ENCODE peak calls at places on chromosome 1, in ten cellular contexts. One of them, this sample, is unnamed.

GRCh38 chr1:183783342-183783741 is 21.6 kb upstream of the RGL1 start:
- DNase-seq in tibial artery: no peak
- DNase-seq in DMS79: no peak
- DNase-seq in esophagus squamous epithelium: no peak
- DNase-seq in stimulated activated CD4-positive, alpha-beta T cell treated with anti-CD3 and anti-CD28 coated beads, Interleukin-1b, Interleukin-23, amount 100 ng/mL, for 4 hours: no peak
- DNase-seq in stimulated activated CD8-positive, alpha-beta memory T cell treated with anti-CD3 and anti-CD28 coated beads, Interleukin-4, amount 100 ng/mL, for 24 hours: no peak
- DNase-seq in NCI-H1436: no peak
- DNase-seq in NCI-H774: no peak
- DNase-seq in Calu3: no peak
- DNase-seq in small intestine: peak
- DNase-seq in this sample: no peak

GRCh38 chr1:186958520-186958919 is 129.8 kb downstream of the PLA2G4A start:
- DNase-seq in tibial artery: no peak
- DNase-seq in DMS79: no peak
- DNase-seq in esophagus squamous epithelium: no peak
- DNase-seq in stimulated activated CD4-positive, alpha-beta T cell treated with anti-CD3 and anti-CD28 coated beads, Interleukin-1b, Interleukin-23, amount 100 ng/mL, for 4 hours: no peak
- DNase-seq in stimulated activated CD8-positive, alpha-beta memory T cell treated with anti-CD3 and anti-CD28 coated beads, Interleukin-4, amount 100 ng/mL, for 24 hours: no peak
- DNase-seq in NCI-H1436: no peak
- DNase-seq in NCI-H774: no peak
- DNase-seq in Calu3: no peak
- DNase-seq in small intestine: no peak
- DNase-seq in this sample: no peak

GRCh38 chr1:161985301-161985825 is 38.3 kb downstream of the OLFML2B start:
- DNase-seq in tibial artery: no peak
- DNase-seq in DMS79: no peak
- DNase-seq in esophagus squamous epithelium: no peak
- DNase-seq in stimulated activated CD4-positive, alpha-beta T cell treated with anti-CD3 and anti-CD28 coated beads, Interleukin-1b, Interleukin-23, amount 100 ng/mL, for 4 hours: no peak
- DNase-seq in stimulated activated CD8-positive, alpha-beta memory T cell treated with anti-CD3 and anti-CD28 coated beads, Interleukin-4, amount 100 ng/mL, for 24 hours: no peak
- DNase-seq in NCI-H1436: no peak
- DNase-seq in NCI-H774: no peak
- DNase-seq in Calu3: no peak
- DNase-seq in small intestine: no peak
- DNase-seq in this sample: no peak

GRCh38 chr1:34460193-34460592 is 283.5 kb downstream of the C1orf94 start:
- DNase-seq in tibial artery: no peak
- DNase-seq in DMS79: no peak
- DNase-seq in esophagus squamous epithelium: no peak
- DNase-seq in stimulated activated CD4-positive, alpha-beta T cell treated with anti-CD3 and anti-CD28 coated beads, Interleukin-1b, Interleukin-23, amount 100 ng/mL, for 4 hours: peak
- DNase-seq in stimulated activated CD8-positive, alpha-beta memory T cell treated with anti-CD3 and anti-CD28 coated beads, Interleukin-4, amount 100 ng/mL, for 24 hours: peak
- DNase-seq in NCI-H1436: peak
- DNase-seq in NCI-H774: peak
- DNase-seq in Calu3: peak
- DNase-seq in small intestine: peak
- DNase-seq in this sample: no peak

GRCh38 chr1:61111084-61112050 is 29.0 kb downstream of the NFIA start:
- DNase-seq in tibial artery: no peak
- DNase-seq in DMS79: no peak
- DNase-seq in esophagus squamous epithelium: no peak
- DNase-seq in stimulated activated CD4-positive, alpha-beta T cell treated with anti-CD3 and anti-CD28 coated beads, Interleukin-1b, Interleukin-23, amount 100 ng/mL, for 4 hours: no peak
- DNase-seq in stimulated activated CD8-positive, alpha-beta memory T cell treated with anti-CD3 and anti-CD28 coated beads, Interleukin-4, amount 100 ng/mL, for 24 hours: no peak
- DNase-seq in NCI-H1436: no peak
- DNase-seq in NCI-H774: no peak
- DNase-seq in Calu3: no peak
- DNase-seq in small intestine: no peak
- DNase-seq in this sample: no peak

GRCh38 chr1:30146448-30146847 is 576.9 kb downstream of the MATN1 start:
- DNase-seq in tibial artery: no peak
- DNase-seq in DMS79: no peak
- DNase-seq in esophagus squamous epithelium: no peak
- DNase-seq in stimulated activated CD4-positive, alpha-beta T cell treated with anti-CD3 and anti-CD28 coated beads, Interleukin-1b, Interleukin-23, amount 100 ng/mL, for 4 hours: no peak
- DNase-seq in stimulated activated CD8-positive, alpha-beta memory T cell treated with anti-CD3 and anti-CD28 coated beads, Interleukin-4, amount 100 ng/mL, for 24 hours: no peak
- DNase-seq in NCI-H1436: no peak
- DNase-seq in NCI-H774: no peak
- DNase-seq in Calu3: no peak
- DNase-seq in small intestine: no peak
- DNase-seq in this sample: no peak

GRCh38 chr1:23100074-23100748 is 68.4 kb downstream of the LUZP1 start:
- DNase-seq in tibial artery: peak
- DNase-seq in DMS79: no peak
- DNase-seq in esophagus squamous epithelium: no peak
- DNase-seq in stimulated activated CD4-positive, alpha-beta T cell treated with anti-CD3 and anti-CD28 coated beads, Interleukin-1b, Interleukin-23, amount 100 ng/mL, for 4 hours: no peak
- DNase-seq in stimulated activated CD8-positive, alpha-beta memory T cell treated with anti-CD3 and anti-CD28 coated beads, Interleukin-4, amount 100 ng/mL, for 24 hours: no peak
- DNase-seq in NCI-H1436: no peak
- DNase-seq in NCI-H774: no peak
- DNase-seq in Calu3: no peak
- DNase-seq in small intestine: peak
- DNase-seq in this sample: no peak

GRCh38 chr1:215958836-215959235 is 391.7 kb downstream of the KCTD3 start:
- DNase-seq in tibial artery: no peak
- DNase-seq in DMS79: no peak
- DNase-seq in esophagus squamous epithelium: no peak
- DNase-seq in stimulated activated CD4-positive, alpha-beta T cell treated with anti-CD3 and anti-CD28 coated beads, Interleukin-1b, Interleukin-23, amount 100 ng/mL, for 4 hours: no peak
- DNase-seq in stimulated activated CD8-positive, alpha-beta memory T cell treated with anti-CD3 and anti-CD28 coated beads, Interleukin-4, amount 100 ng/mL, for 24 hours: no peak
- DNase-seq in NCI-H1436: no peak
- DNase-seq in NCI-H774: no peak
- DNase-seq in Calu3: no peak
- DNase-seq in small intestine: no peak
- DNase-seq in this sample: no peak

GRCh38 chr1:113917400-113918082 is 11.6 kb upstream of the HIPK1 start:
- DNase-seq in tibial artery: no peak
- DNase-seq in DMS79: no peak
- DNase-seq in esophagus squamous epithelium: no peak
- DNase-seq in stimulated activated CD4-positive, alpha-beta T cell treated with anti-CD3 and anti-CD28 coated beads, Interleukin-1b, Interleukin-23, amount 100 ng/mL, for 4 hours: no peak
- DNase-seq in stimulated activated CD8-positive, alpha-beta memory T cell treated with anti-CD3 and anti-CD28 coated beads, Interleukin-4, amount 100 ng/mL, for 24 hours: no peak
- DNase-seq in NCI-H1436: no peak
- DNase-seq in NCI-H774: no peak
- DNase-seq in Calu3: no peak
- DNase-seq in small intestine: no peak
- DNase-seq in this sample: no peak

GRCh38 chr1:1004780-1005697 is 5.1 kb upstream of the HES4 start:
- DNase-seq in tibial artery: peak
- DNase-seq in DMS79: peak
- DNase-seq in esophagus squamous epithelium: no peak
- DNase-seq in stimulated activated CD4-positive, alpha-beta T cell treated with anti-CD3 and anti-CD28 coated beads, Interleukin-1b, Interleukin-23, amount 100 ng/mL, for 4 hours: no peak
- DNase-seq in stimulated activated CD8-positive, alpha-beta memory T cell treated with anti-CD3 and anti-CD28 coated beads, Interleukin-4, amount 100 ng/mL, for 24 hours: no peak
- DNase-seq in NCI-H1436: no peak
- DNase-seq in NCI-H774: peak
- DNase-seq in Calu3: peak
- DNase-seq in small intestine: peak
- DNase-seq in this sample: no peak

GRCh38 chr1:10217748-10218441 is 7.5 kb downstream of the KIF1B start:
- DNase-seq in tibial artery: no peak
- DNase-seq in DMS79: no peak
- DNase-seq in esophagus squamous epithelium: no peak
- DNase-seq in stimulated activated CD4-positive, alpha-beta T cell treated with anti-CD3 and anti-CD28 coated beads, Interleukin-1b, Interleukin-23, amount 100 ng/mL, for 4 hours: no peak
- DNase-seq in stimulated activated CD8-positive, alpha-beta memory T cell treated with anti-CD3 and anti-CD28 coated beads, Interleukin-4, amount 100 ng/mL, for 24 hours: no peak
- DNase-seq in NCI-H1436: no peak
- DNase-seq in NCI-H774: no peak
- DNase-seq in Calu3: no peak
- DNase-seq in small intestine: no peak
- DNase-seq in this sample: no peak

GRCh38 chr1:180194546-180195207 is 35.4 kb upstream of the LHX4 start:
- DNase-seq in tibial artery: no peak
- DNase-seq in DMS79: no peak
- DNase-seq in esophagus squamous epithelium: no peak
- DNase-seq in stimulated activated CD4-positive, alpha-beta T cell treated with anti-CD3 and anti-CD28 coated beads, Interleukin-1b, Interleukin-23, amount 100 ng/mL, for 4 hours: no peak
- DNase-seq in stimulated activated CD8-positive, alpha-beta memory T cell treated with anti-CD3 and anti-CD28 coated beads, Interleukin-4, amount 100 ng/mL, for 24 hours: no peak
- DNase-seq in NCI-H1436: peak
- DNase-seq in NCI-H774: no peak
- DNase-seq in Calu3: no peak
- DNase-seq in small intestine: no peak
- DNase-seq in this sample: no peak

GRCh38 chr1:27591622-27592021 is 12.3 kb downstream of the AHDC1 start:
- DNase-seq in tibial artery: no peak
- DNase-seq in DMS79: peak
- DNase-seq in esophagus squamous epithelium: no peak
- DNase-seq in stimulated activated CD4-positive, alpha-beta T cell treated with anti-CD3 and anti-CD28 coated beads, Interleukin-1b, Interleukin-23, amount 100 ng/mL, for 4 hours: no peak
- DNase-seq in stimulated activated CD8-positive, alpha-beta memory T cell treated with anti-CD3 and anti-CD28 coated beads, Interleukin-4, amount 100 ng/mL, for 24 hours: no peak
- DNase-seq in NCI-H1436: peak
- DNase-seq in NCI-H774: no peak
- DNase-seq in Calu3: no peak
- DNase-seq in small intestine: no peak
- DNase-seq in this sample: no peak